ENCODE peak calls at places on chromosomes 7 and 10, in six cellular contexts. J, T, Q, L, N and O are unnamed samples.
A peak's percentile ranks its signal among the peaks of the same experiment; 100 is the strongest.

GRCh38 chr10:70661623-70662361 is 10.5 kb upstream of the ADAMTS14 start:
- DNase-seq in L (no peak), N (no peak), T (peak; percentile 46), J (no peak), Q (no peak), O (no peak)

GRCh38 chr10:7525314-7526016 is 114.6 kb upstream of the SFMBT2 start:
- DNase-seq in N (peak; percentile 62), L (peak; percentile 63), T (no peak), J (no peak), Q (peak; percentile 52), O (no peak)

GRCh38 chr10:18005781-18006456 is 54.2 kb downstream of the SLC39A12 start:
- DNase-seq in L (no peak), Q (peak; percentile 84), N (no peak), T (no peak), J (no peak), O (no peak)

GRCh38 chr7:146683439-146683838 is 566.8 kb downstream of the CNTNAP2 start:
- DNase-seq in Q (peak; percentile 16), N (no peak), L (no peak), T (no peak), J (no peak), O (no peak)

GRCh38 chr10:69232252-69232651 is 12.1 kb downstream of the HKDC1 start:
- DNase-seq in N (no peak), T (no peak), Q (peak; percentile 87), L (peak; percentile 35), J (no peak), O (no peak)

GRCh38 chr10:119416855-119417254 is 125.7 kb downstream of the RGS10 start:
- DNase-seq in Q (peak; percentile 31), J (peak; percentile 70), T (no peak), L (peak; percentile 71), N (peak; percentile 79), O (no peak)

GRCh38 chr7:101410743-101411476 is 48.2 kb downstream of the COL26A1 start:
- DNase-seq in T (no peak), N (no peak), Q (no peak), J (peak; percentile 51), L (peak; percentile 19), O (no peak)

GRCh38 chr10:132417249-132417878 is 20.4 kb downstream of the PWWP2B start:
- DNase-seq in J (no peak), Q (no peak), N (no peak), T (no peak), L (no peak), O (no peak)

GRCh38 chr7:148540041-148540738 is 50.4 kb upstream of the C7orf33 start:
- DNase-seq in J (peak; percentile 35), T (peak; percentile 89), Q (peak; percentile 79), N (no peak), L (no peak), O (peak; percentile 86)

DNA sequence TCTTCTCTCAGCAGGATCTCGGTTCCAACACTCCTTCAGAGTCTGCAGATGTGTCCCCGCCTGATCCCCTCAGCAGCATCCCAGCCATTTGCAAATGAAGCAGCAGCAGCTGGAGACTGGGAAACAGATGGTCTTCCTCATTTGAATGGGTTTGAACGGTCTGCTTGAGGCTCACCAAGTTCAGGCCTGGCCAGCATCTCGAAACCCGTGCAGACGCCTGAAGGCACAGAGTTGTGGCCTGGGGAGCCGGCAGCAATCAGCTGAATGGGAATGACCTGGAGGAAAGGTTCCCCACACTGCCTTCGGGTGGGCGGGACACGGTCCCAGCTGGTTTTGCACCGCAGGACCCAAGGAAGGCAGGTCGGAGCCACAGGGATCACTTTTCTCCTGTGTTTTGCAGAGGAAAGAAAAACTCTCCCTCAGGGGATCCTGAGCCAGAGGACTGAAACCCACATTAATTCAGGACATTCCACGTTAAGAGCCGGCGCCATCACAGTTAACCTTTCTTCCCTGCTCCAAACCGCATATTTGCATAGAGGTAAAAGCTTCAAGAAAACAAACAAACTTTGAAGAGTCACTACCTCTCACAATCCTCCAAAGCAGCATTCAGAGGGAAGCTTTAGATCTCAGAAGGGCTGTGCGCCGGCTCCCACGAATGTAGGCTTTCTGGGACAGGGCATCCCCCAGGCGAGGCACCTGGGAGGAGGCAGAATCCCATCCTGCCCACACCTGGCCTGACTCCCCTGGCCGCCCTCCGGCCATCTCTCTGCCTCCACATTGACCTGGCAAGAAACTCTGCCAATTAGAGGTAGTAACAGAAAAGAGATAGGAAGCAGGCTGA is 17.7 kb downstream of the FGFR2 start:
- DNase-seq in N (no peak), L (no peak), J (no peak), Q (no peak), T (no peak), O (no peak)
- H3K4me3 ChIP-seq in N (no peak overlapping the region), L (no peak overlapping the region), J (no peak overlapping the region), Q (no peak overlapping the region), T (no peak overlapping the region), O (no peak overlapping the region)

DNA sequence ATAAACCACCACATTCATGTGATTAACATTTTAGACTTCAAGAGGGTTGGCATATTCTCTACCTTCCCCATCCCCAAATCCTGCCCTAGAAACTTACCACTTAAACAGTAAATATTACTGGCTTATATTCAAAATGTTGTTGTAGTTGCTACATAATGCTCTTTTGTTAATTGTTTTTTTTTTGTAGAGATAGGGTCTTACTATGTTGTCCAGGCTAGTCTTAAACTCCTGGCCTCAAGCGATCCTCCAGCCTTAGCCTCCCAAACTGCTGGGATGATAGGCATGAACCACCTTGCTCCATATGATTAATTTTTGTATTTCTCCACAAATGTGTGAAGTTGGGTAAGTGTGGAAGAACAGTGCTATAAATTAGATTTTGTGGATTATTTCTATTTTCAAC is 6.5 kb downstream of the PDK4 start:
- DNase-seq in J (no peak), Q (no peak), L (no peak), N (no peak), T (no peak), O (no peak)
- H3K4me3 ChIP-seq in J (no peak overlapping the region), Q (no peak overlapping the region), L (no peak overlapping the region), N (peak overlapping the region; percentile 63), T (peak overlapping the region; percentile 89), O (peak overlapping the region; percentile 98)

DNA sequence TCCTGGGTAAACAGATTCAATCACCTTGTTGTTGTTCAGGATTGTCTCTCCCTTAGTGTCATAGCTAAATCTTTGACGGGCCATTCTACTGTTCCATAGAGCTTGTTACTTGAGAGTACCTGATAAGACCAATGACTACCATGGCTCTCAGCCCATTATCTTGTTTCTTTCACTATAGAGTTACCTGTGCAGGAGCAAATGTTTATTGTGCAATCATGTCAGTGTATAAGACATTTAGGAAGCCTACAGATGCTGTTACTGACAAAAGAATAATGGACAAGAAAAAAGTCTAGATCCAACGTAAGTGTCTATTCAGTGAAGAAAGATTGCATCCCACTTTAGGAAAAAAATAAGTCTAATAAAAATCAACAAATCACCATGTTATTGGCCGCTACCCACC is 1041.7 kb upstream of the AUTS2 start:
- DNase-seq in T (no peak), N (no peak), L (no peak), J (no peak), Q (no peak), O (no peak)
- H3K4me3 ChIP-seq in T (no peak overlapping the region), N (no peak overlapping the region), L (no peak overlapping the region), J (no peak overlapping the region), Q (no peak overlapping the region), O (no peak overlapping the region)

DNA sequence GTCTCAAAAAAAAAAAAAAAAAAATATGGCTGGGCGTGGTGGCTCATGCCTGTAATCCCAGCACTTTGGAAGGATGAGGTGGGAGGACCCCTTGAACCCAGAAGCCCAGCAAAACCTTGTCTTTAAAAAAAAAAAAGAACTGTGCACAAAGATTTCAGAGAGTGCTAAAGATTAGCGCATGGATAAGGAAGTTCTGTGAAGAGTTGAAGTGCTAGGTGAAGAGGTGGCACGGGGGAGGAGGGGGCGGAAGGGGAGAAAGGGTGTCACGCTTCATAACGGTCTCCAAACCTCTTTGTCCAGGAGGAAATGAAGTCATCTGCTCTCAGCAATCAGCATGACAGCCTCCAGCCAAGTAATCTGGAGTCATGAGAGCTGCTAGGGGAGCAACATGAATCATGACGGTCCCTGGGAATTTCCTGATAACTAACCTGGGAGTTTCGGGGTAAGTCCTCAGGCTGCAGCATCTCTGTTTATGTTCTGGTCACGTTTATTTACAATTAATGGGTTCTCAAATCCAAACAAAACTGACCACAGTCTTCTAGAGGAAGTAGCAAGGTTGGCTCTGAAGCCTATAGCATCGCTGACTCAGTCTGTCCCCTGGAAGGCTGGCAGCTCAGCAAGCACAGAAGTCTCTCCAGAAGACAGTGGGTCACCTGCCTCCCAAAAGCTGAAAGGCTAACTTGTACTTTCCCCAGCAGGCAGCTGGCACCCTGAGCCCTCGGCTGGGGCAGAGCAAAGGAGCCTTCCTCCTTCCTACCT is 1.9 kb upstream of the PLAU start:
- DNase-seq in Q (peak; percentile 98), J (no peak), T (peak; percentile 76), N (peak; percentile 25), L (peak; percentile 28), O (no peak)
- H3K4me3 ChIP-seq in Q (no peak overlapping the region), J (no peak overlapping the region), T (no peak overlapping the region), N (no peak overlapping the region), L (no peak overlapping the region), O (no peak overlapping the region)

GRCh38 chr10:77712207-77712606 is 74.6 kb upstream of the KCNMA1 start:
- DNase-seq in L (no peak), Q (no peak), J (no peak), T (no peak), N (no peak), O (no peak)

GRCh38 chr10:77713506-77714280 is 76.1 kb upstream of the KCNMA1 start:
- DNase-seq in N (no peak), J (no peak), Q (peak; percentile 66), L (no peak), T (no peak), O (no peak)

GRCh38 chr10:77710759-77711682 is 73.4 kb upstream of the KCNMA1 start:
- DNase-seq in L (peak; percentile 77), T (peak; percentile 82), Q (peak; percentile 41), J (peak; percentile 80), N (peak; percentile 50), O (no peak)

GRCh38 chr10:77710081-77710551 is 72.5 kb upstream of the KCNMA1 start:
- DNase-seq in N (no peak), L (no peak), T (no peak), Q (no peak), J (no peak), O (no peak)

DNA sequence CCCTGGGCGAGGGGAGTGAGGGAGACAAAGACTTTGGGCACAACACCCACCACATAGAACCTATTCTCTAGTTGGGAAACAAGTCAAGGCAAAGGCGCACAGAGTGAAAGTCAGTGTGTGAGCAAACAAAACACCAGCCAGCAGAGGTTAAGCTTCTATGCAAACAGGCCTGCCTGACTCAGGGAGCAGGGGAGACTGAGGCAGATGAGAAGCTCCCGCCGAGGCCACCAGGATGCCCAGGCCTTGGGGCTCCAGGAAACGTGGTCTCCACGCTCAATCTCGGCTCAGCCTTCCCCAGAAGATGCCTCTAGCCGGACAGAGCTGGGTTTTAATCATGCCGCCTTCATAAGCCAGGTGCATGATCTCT is 74.1 kb upstream of the KCNMA1 start:
- DNase-seq in N (no peak), J (no peak), Q (no peak), L (no peak), T (no peak), O (no peak)
- H3K4me3 ChIP-seq in N (no peak overlapping the region), J (no peak overlapping the region), Q (no peak overlapping the region), L (no peak overlapping the region), T (no peak overlapping the region), O (peak overlapping the region; percentile 69)

GRCh38 chr7:105102557-105103352 is 88.8 kb downstream of the KMT2E start:
- DNase-seq in T (no peak), L (no peak), N (no peak), J (no peak), Q (no peak), O (no peak)
- H3K4me3 ChIP-seq in T (no peak overlapping the region), L (no peak overlapping the region), N (no peak overlapping the region), J (no peak overlapping the region), Q (no peak overlapping the region), O (no peak overlapping the region)